ENCODE peak calls at places on chromosomes 11 and 22, in six cellular contexts. One of them, this sample, is unnamed.

GRCh38 chr11:59273008-59273841 is 60.5 kb upstream of the MPEG1 start:
- DNase-seq in astrocyte of the spinal cord: no peak
- DNase-seq in body of pancreas: no peak
- DNase-seq in mucosa of gallbladder: no peak
- DNase-seq in fibroblast of mammary gland: no peak
- DNase-seq in stimulated activated effector memory CD8-positive, alpha-beta T cell treated with anti-CD3 and anti-CD28 coated beads, Interleukin-12 subunit alpha, Interleukin-12 subunit beta, amount 100 ng/mL, for 72 hours: no peak
- DNase-seq in this sample: peak

GRCh38 chr11:6319879-6320410 is 356 bp downstream of the CAVIN3 start:
- DNase-seq in astrocyte of the spinal cord: peak
- DNase-seq in body of pancreas: peak
- DNase-seq in mucosa of gallbladder: peak
- DNase-seq in fibroblast of mammary gland: peak
- DNase-seq in stimulated activated effector memory CD8-positive, alpha-beta T cell treated with anti-CD3 and anti-CD28 coated beads, Interleukin-12 subunit alpha, Interleukin-12 subunit beta, amount 100 ng/mL, for 72 hours: no peak
- DNase-seq in this sample: peak

GRCh38 chr11:61914471-61915171 is 2.7 kb downstream of the RAB3IL1 start:
- DNase-seq in astrocyte of the spinal cord: no peak
- DNase-seq in body of pancreas: no peak
- DNase-seq in mucosa of gallbladder: no peak
- DNase-seq in fibroblast of mammary gland: no peak
- DNase-seq in stimulated activated effector memory CD8-positive, alpha-beta T cell treated with anti-CD3 and anti-CD28 coated beads, Interleukin-12 subunit alpha, Interleukin-12 subunit beta, amount 100 ng/mL, for 72 hours: no peak
- DNase-seq in this sample: no peak

GRCh38 chr22:36343720-36344105 is 44.1 kb downstream of the MYH9 start:
- DNase-seq in astrocyte of the spinal cord: no peak
- DNase-seq in body of pancreas: peak
- DNase-seq in mucosa of gallbladder: no peak
- DNase-seq in fibroblast of mammary gland: no peak
- DNase-seq in stimulated activated effector memory CD8-positive, alpha-beta T cell treated with anti-CD3 and anti-CD28 coated beads, Interleukin-12 subunit alpha, Interleukin-12 subunit beta, amount 100 ng/mL, for 72 hours: no peak
- DNase-seq in this sample: no peak

GRCh38 chr11:46890665-46891064 is 27.7 kb downstream of the LRP4 start:
- DNase-seq in astrocyte of the spinal cord: peak
- DNase-seq in body of pancreas: no peak
- DNase-seq in mucosa of gallbladder: no peak
- DNase-seq in fibroblast of mammary gland: peak
- DNase-seq in stimulated activated effector memory CD8-positive, alpha-beta T cell treated with anti-CD3 and anti-CD28 coated beads, Interleukin-12 subunit alpha, Interleukin-12 subunit beta, amount 100 ng/mL, for 72 hours: no peak
- DNase-seq in this sample: no peak

GRCh38 chr11:121334973-121335711 is 42.6 kb downstream of the SC5D start:
- DNase-seq in astrocyte of the spinal cord: no peak
- DNase-seq in body of pancreas: no peak
- DNase-seq in mucosa of gallbladder: no peak
- DNase-seq in fibroblast of mammary gland: no peak
- DNase-seq in stimulated activated effector memory CD8-positive, alpha-beta T cell treated with anti-CD3 and anti-CD28 coated beads, Interleukin-12 subunit alpha, Interleukin-12 subunit beta, amount 100 ng/mL, for 72 hours: no peak
- DNase-seq in this sample: no peak

GRCh38 chr11:120517390-120518315 is 6.1 kb downstream of the GRIK4 start:
- DNase-seq in astrocyte of the spinal cord: no peak
- DNase-seq in body of pancreas: no peak
- DNase-seq in mucosa of gallbladder: no peak
- DNase-seq in fibroblast of mammary gland: no peak
- DNase-seq in stimulated activated effector memory CD8-positive, alpha-beta T cell treated with anti-CD3 and anti-CD28 coated beads, Interleukin-12 subunit alpha, Interleukin-12 subunit beta, amount 100 ng/mL, for 72 hours: no peak
- DNase-seq in this sample: no peak

GRCh38 chr11:57294225-57295131 is 30.3 kb downstream of the TNKS1BP1 start:
- DNase-seq in astrocyte of the spinal cord: peak
- DNase-seq in body of pancreas: no peak
- DNase-seq in mucosa of gallbladder: peak
- DNase-seq in fibroblast of mammary gland: peak
- DNase-seq in stimulated activated effector memory CD8-positive, alpha-beta T cell treated with anti-CD3 and anti-CD28 coated beads, Interleukin-12 subunit alpha, Interleukin-12 subunit beta, amount 100 ng/mL, for 72 hours: no peak
- DNase-seq in this sample: no peak

GRCh38 chr11:96173424-96173823 is 169.6 kb downstream of the MAML2 start:
- DNase-seq in astrocyte of the spinal cord: no peak
- DNase-seq in body of pancreas: no peak
- DNase-seq in mucosa of gallbladder: no peak
- DNase-seq in fibroblast of mammary gland: no peak
- DNase-seq in stimulated activated effector memory CD8-positive, alpha-beta T cell treated with anti-CD3 and anti-CD28 coated beads, Interleukin-12 subunit alpha, Interleukin-12 subunit beta, amount 100 ng/mL, for 72 hours: no peak
- DNase-seq in this sample: no peak

GRCh38 chr11:5992150-5992549 is 5.4 kb upstream of the OR52L1 start:
- DNase-seq in astrocyte of the spinal cord: no peak
- DNase-seq in body of pancreas: no peak
- DNase-seq in mucosa of gallbladder: no peak
- DNase-seq in fibroblast of mammary gland: peak
- DNase-seq in stimulated activated effector memory CD8-positive, alpha-beta T cell treated with anti-CD3 and anti-CD28 coated beads, Interleukin-12 subunit alpha, Interleukin-12 subunit beta, amount 100 ng/mL, for 72 hours: no peak
- DNase-seq in this sample: no peak

GRCh38 chr11:75718406-75719088 is 909 bp downstream of the MOGAT2 start:
- DNase-seq in astrocyte of the spinal cord: no peak
- DNase-seq in body of pancreas: no peak
- DNase-seq in mucosa of gallbladder: no peak
- DNase-seq in fibroblast of mammary gland: no peak
- DNase-seq in stimulated activated effector memory CD8-positive, alpha-beta T cell treated with anti-CD3 and anti-CD28 coated beads, Interleukin-12 subunit alpha, Interleukin-12 subunit beta, amount 100 ng/mL, for 72 hours: no peak
- DNase-seq in this sample: no peak

GRCh38 chr11:116540645-116541044 is 232.1 kb downstream of the BUD13 start:
- DNase-seq in astrocyte of the spinal cord: no peak
- DNase-seq in body of pancreas: no peak
- DNase-seq in mucosa of gallbladder: no peak
- DNase-seq in fibroblast of mammary gland: no peak
- DNase-seq in stimulated activated effector memory CD8-positive, alpha-beta T cell treated with anti-CD3 and anti-CD28 coated beads, Interleukin-12 subunit alpha, Interleukin-12 subunit beta, amount 100 ng/mL, for 72 hours: no peak
- DNase-seq in this sample: no peak

GRCh38 chr22:29336751-29337490 is 21.4 kb upstream of the RASL10A start:
- DNase-seq in astrocyte of the spinal cord: no peak
- DNase-seq in body of pancreas: no peak
- DNase-seq in mucosa of gallbladder: no peak
- DNase-seq in fibroblast of mammary gland: no peak
- DNase-seq in stimulated activated effector memory CD8-positive, alpha-beta T cell treated with anti-CD3 and anti-CD28 coated beads, Interleukin-12 subunit alpha, Interleukin-12 subunit beta, amount 100 ng/mL, for 72 hours: no peak
- DNase-seq in this sample: no peak

GRCh38 chr11:104841973-104842372 is 56.3 kb downstream of the CASP12 start:
- DNase-seq in astrocyte of the spinal cord: no peak
- DNase-seq in body of pancreas: no peak
- DNase-seq in mucosa of gallbladder: no peak
- DNase-seq in fibroblast of mammary gland: no peak
- DNase-seq in stimulated activated effector memory CD8-positive, alpha-beta T cell treated with anti-CD3 and anti-CD28 coated beads, Interleukin-12 subunit alpha, Interleukin-12 subunit beta, amount 100 ng/mL, for 72 hours: no peak
- DNase-seq in this sample: no peak

GRCh38 chr11:2510626-2511402 is 66.0 kb downstream of the KCNQ1 start:
- DNase-seq in astrocyte of the spinal cord: no peak
- DNase-seq in body of pancreas: peak
- DNase-seq in mucosa of gallbladder: peak
- DNase-seq in fibroblast of mammary gland: no peak
- DNase-seq in stimulated activated effector memory CD8-positive, alpha-beta T cell treated with anti-CD3 and anti-CD28 coated beads, Interleukin-12 subunit alpha, Interleukin-12 subunit beta, amount 100 ng/mL, for 72 hours: peak
- DNase-seq in this sample: no peak

GRCh38 chr11:26834601-26835000 is 112.7 kb upstream of the SLC5A12 start:
- DNase-seq in astrocyte of the spinal cord: no peak
- DNase-seq in body of pancreas: no peak
- DNase-seq in mucosa of gallbladder: no peak
- DNase-seq in fibroblast of mammary gland: no peak
- DNase-seq in stimulated activated effector memory CD8-positive, alpha-beta T cell treated with anti-CD3 and anti-CD28 coated beads, Interleukin-12 subunit alpha, Interleukin-12 subunit beta, amount 100 ng/mL, for 72 hours: no peak
- DNase-seq in this sample: no peak

GRCh38 chr11:117461396-117462182 is 133.9 kb downstream of the CEP164 start:
- DNase-seq in astrocyte of the spinal cord: no peak
- DNase-seq in body of pancreas: no peak
- DNase-seq in mucosa of gallbladder: no peak
- DNase-seq in fibroblast of mammary gland: no peak
- DNase-seq in stimulated activated effector memory CD8-positive, alpha-beta T cell treated with anti-CD3 and anti-CD28 coated beads, Interleukin-12 subunit alpha, Interleukin-12 subunit beta, amount 100 ng/mL, for 72 hours: no peak
- DNase-seq in this sample: no peak

GRCh38 chr22:30214703-30215405 is 31.7 kb downstream of the LIF start:
- DNase-seq in astrocyte of the spinal cord: no peak
- DNase-seq in body of pancreas: no peak
- DNase-seq in mucosa of gallbladder: no peak
- DNase-seq in fibroblast of mammary gland: no peak
- DNase-seq in stimulated activated effector memory CD8-positive, alpha-beta T cell treated with anti-CD3 and anti-CD28 coated beads, Interleukin-12 subunit alpha, Interleukin-12 subunit beta, amount 100 ng/mL, for 72 hours: no peak
- DNase-seq in this sample: no peak

GRCh38 chr11:112013501-112014164 is 11.6 kb upstream of the DLAT start:
- DNase-seq in astrocyte of the spinal cord: no peak
- DNase-seq in body of pancreas: no peak
- DNase-seq in mucosa of gallbladder: no peak
- DNase-seq in fibroblast of mammary gland: no peak
- DNase-seq in stimulated activated effector memory CD8-positive, alpha-beta T cell treated with anti-CD3 and anti-CD28 coated beads, Interleukin-12 subunit alpha, Interleukin-12 subunit beta, amount 100 ng/mL, for 72 hours: no peak
- DNase-seq in this sample: no peak

GRCh38 chr22:25511725-25512124 is 52.8 kb upstream of the GRK3 start:
- DNase-seq in astrocyte of the spinal cord: no peak
- DNase-seq in body of pancreas: no peak
- DNase-seq in mucosa of gallbladder: no peak
- DNase-seq in fibroblast of mammary gland: no peak
- DNase-seq in stimulated activated effector memory CD8-positive, alpha-beta T cell treated with anti-CD3 and anti-CD28 coated beads, Interleukin-12 subunit alpha, Interleukin-12 subunit beta, amount 100 ng/mL, for 72 hours: no peak
- DNase-seq in this sample: no peak

GRCh38 chr22:16937811-16938210 is 70.2 kb downstream of the GAB4 start:
- DNase-seq in astrocyte of the spinal cord: no peak
- DNase-seq in body of pancreas: no peak
- DNase-seq in mucosa of gallbladder: no peak
- DNase-seq in fibroblast of mammary gland: no peak
- DNase-seq in stimulated activated effector memory CD8-positive, alpha-beta T cell treated with anti-CD3 and anti-CD28 coated beads, Interleukin-12 subunit alpha, Interleukin-12 subunit beta, amount 100 ng/mL, for 72 hours: no peak
- DNase-seq in this sample: no peak

GRCh38 chr22:26170795-26171194 is 1.5 kb downstream of the SEZ6L start:
- DNase-seq in astrocyte of the spinal cord: no peak
- DNase-seq in body of pancreas: no peak
- DNase-seq in mucosa of gallbladder: no peak
- DNase-seq in fibroblast of mammary gland: no peak
- DNase-seq in stimulated activated effector memory CD8-positive, alpha-beta T cell treated with anti-CD3 and anti-CD28 coated beads, Interleukin-12 subunit alpha, Interleukin-12 subunit beta, amount 100 ng/mL, for 72 hours: no peak
- DNase-seq in this sample: no peak

GRCh38 chr11:74283580-74284180 is 27.8 kb downstream of the P4HA3 start:
- DNase-seq in astrocyte of the spinal cord: no peak
- DNase-seq in body of pancreas: no peak
- DNase-seq in mucosa of gallbladder: no peak
- DNase-seq in fibroblast of mammary gland: no peak
- DNase-seq in stimulated activated effector memory CD8-positive, alpha-beta T cell treated with anti-CD3 and anti-CD28 coated beads, Interleukin-12 subunit alpha, Interleukin-12 subunit beta, amount 100 ng/mL, for 72 hours: no peak
- DNase-seq in this sample: no peak

GRCh38 chr22:47369431-47370015 is 607.1 kb downstream of the TBC1D22A start:
- DNase-seq in astrocyte of the spinal cord: no peak
- DNase-seq in body of pancreas: peak
- DNase-seq in mucosa of gallbladder: no peak
- DNase-seq in fibroblast of mammary gland: no peak
- DNase-seq in stimulated activated effector memory CD8-positive, alpha-beta T cell treated with anti-CD3 and anti-CD28 coated beads, Interleukin-12 subunit alpha, Interleukin-12 subunit beta, amount 100 ng/mL, for 72 hours: no peak
- DNase-seq in this sample: no peak

GRCh38 chr22:37128555-37129281 is 19.2 kb upstream of the TMPRSS6 start:
- DNase-seq in astrocyte of the spinal cord: no peak
- DNase-seq in body of pancreas: no peak
- DNase-seq in mucosa of gallbladder: no peak
- DNase-seq in fibroblast of mammary gland: no peak
- DNase-seq in stimulated activated effector memory CD8-positive, alpha-beta T cell treated with anti-CD3 and anti-CD28 coated beads, Interleukin-12 subunit alpha, Interleukin-12 subunit beta, amount 100 ng/mL, for 72 hours: no peak
- DNase-seq in this sample: no peak

GRCh38 chr11:128568166-128568778 is 19.1 kb downstream of the ETS1 start:
- DNase-seq in astrocyte of the spinal cord: no peak
- DNase-seq in body of pancreas: no peak
- DNase-seq in mucosa of gallbladder: no peak
- DNase-seq in fibroblast of mammary gland: no peak
- DNase-seq in stimulated activated effector memory CD8-positive, alpha-beta T cell treated with anti-CD3 and anti-CD28 coated beads, Interleukin-12 subunit alpha, Interleukin-12 subunit beta, amount 100 ng/mL, for 72 hours: no peak
- DNase-seq in this sample: no peak

GRCh38 chr11:2302844-2303626 is 1.2 kb downstream of the TSPAN32 start:
- DNase-seq in astrocyte of the spinal cord: no peak
- DNase-seq in body of pancreas: peak
- DNase-seq in mucosa of gallbladder: peak
- DNase-seq in fibroblast of mammary gland: no peak
- DNase-seq in stimulated activated effector memory CD8-positive, alpha-beta T cell treated with anti-CD3 and anti-CD28 coated beads, Interleukin-12 subunit alpha, Interleukin-12 subunit beta, amount 100 ng/mL, for 72 hours: peak
- DNase-seq in this sample: no peak

GRCh38 chr22:22031183-22031560 is 48.6 kb upstream of the TOP3B start:
- DNase-seq in astrocyte of the spinal cord: no peak
- DNase-seq in body of pancreas: no peak
- DNase-seq in mucosa of gallbladder: no peak
- DNase-seq in fibroblast of mammary gland: no peak
- DNase-seq in stimulated activated effector memory CD8-positive, alpha-beta T cell treated with anti-CD3 and anti-CD28 coated beads, Interleukin-12 subunit alpha, Interleukin-12 subunit beta, amount 100 ng/mL, for 72 hours: no peak
- DNase-seq in this sample: no peak

GRCh38 chr11:2383823-2384722 is 7.0 kb downstream of the CD81 start:
- DNase-seq in astrocyte of the spinal cord: no peak
- DNase-seq in body of pancreas: no peak
- DNase-seq in mucosa of gallbladder: no peak
- DNase-seq in fibroblast of mammary gland: peak
- DNase-seq in stimulated activated effector memory CD8-positive, alpha-beta T cell treated with anti-CD3 and anti-CD28 coated beads, Interleukin-12 subunit alpha, Interleukin-12 subunit beta, amount 100 ng/mL, for 72 hours: no peak
- DNase-seq in this sample: no peak

GRCh38 chr11:1370186-1371025 is 19.3 kb upstream of the BRSK2 start:
- DNase-seq in astrocyte of the spinal cord: no peak
- DNase-seq in body of pancreas: no peak
- DNase-seq in mucosa of gallbladder: no peak
- DNase-seq in fibroblast of mammary gland: no peak
- DNase-seq in stimulated activated effector memory CD8-positive, alpha-beta T cell treated with anti-CD3 and anti-CD28 coated beads, Interleukin-12 subunit alpha, Interleukin-12 subunit beta, amount 100 ng/mL, for 72 hours: no peak
- DNase-seq in this sample: no peak

GRCh38 chr11:80194625-80195024 is 753.8 kb upstream of the TENM4 start:
- DNase-seq in astrocyte of the spinal cord: no peak
- DNase-seq in body of pancreas: no peak
- DNase-seq in mucosa of gallbladder: no peak
- DNase-seq in fibroblast of mammary gland: no peak
- DNase-seq in stimulated activated effector memory CD8-positive, alpha-beta T cell treated with anti-CD3 and anti-CD28 coated beads, Interleukin-12 subunit alpha, Interleukin-12 subunit beta, amount 100 ng/mL, for 72 hours: no peak
- DNase-seq in this sample: no peak

This sample was measured in stimulated activated naive B cell treated with anti-CD40 and anti-IgM and Interleukin-4, amounts not matched to agents 10 μg/mL and 1 μg/mL and 100 μg/mL, for 72 hours.